ENCODE peak calls at places on chromosomes 11 and 22, in ten cellular contexts. X, D, Q, K, S, U, H, Y, M and W are unnamed samples. For H3K27me3, the result is how much of the 10 kb centered on the place peaks cover.

GRCh38 chr22:38981005-38981658 is 1.0 kb upstream of the APOBEC3B start:
- DNase-seq in X (peak), D (peak), Q (no peak), K (peak), S (no peak), U (no peak), H (no peak), Y (peak), M (no peak), W (peak)

GRCh38 chr11:114081641-114082414 is 22.3 kb downstream of the ZBTB16 start:
- DNase-seq in X (peak), D (peak), Q (no peak), K (no peak), S (no peak), U (no peak), H (no peak), Y (peak), M (no peak), W (no peak)

GRCh38 chr11:89491141-89491690 is at the start of gene NOX4:
- DNase-seq in X (peak), D (peak), Q (peak), K (peak), S (peak), U (peak), H (peak), Y (peak), M (no peak), W (peak)

GRCh38 chr11:66328307-66329144 is 7.7 kb downstream of the RIN1 start:
- DNase-seq in X (peak), D (peak), Q (peak), K (peak), S (peak), U (peak), H (peak), Y (no peak), M (peak), W (peak)

GRCh38 chr22:29621761-29622526 is 18.5 kb downstream of the NF2 start:
- DNase-seq in X (peak), D (peak), Q (no peak), K (no peak), S (no peak), U (no peak), H (no peak), Y (peak), M (no peak), W (no peak)

GRCh38 chr11:110077866-110078325 is 15.3 kb upstream of the ZC3H12C start:
- DNase-seq in X (peak), D (peak), Q (no peak), K (no peak), S (no peak), U (no peak), H (no peak), Y (peak), M (no peak), W (no peak)

GRCh38 chr22:19892925-19893324 is 38.3 kb upstream of the GNB1L start:
- DNase-seq in X (no peak), D (no peak), Q (no peak), K (no peak), S (no peak), U (no peak), H (no peak), Y (no peak), M (no peak), W (no peak)

GRCh38 chr11:79078999-79079398 is 361.8 kb downstream of the TENM4 start:
- DNase-seq in X (no peak), D (no peak), Q (peak), K (no peak), S (peak), U (no peak), H (no peak), Y (no peak), M (no peak), W (no peak)

GRCh38 chr11:64245401-64245796 is 1.3 kb downstream of the PPP1R14B start:
- DNase-seq in X (no peak), D (peak), Q (no peak), K (no peak), S (peak), U (peak), H (peak), Y (no peak), M (no peak), W (no peak)

GRCh38 chr11:59944761-59945160 is 6.5 kb downstream of the OOSP1 start:
- DNase-seq in X (no peak), D (no peak), Q (no peak), K (no peak), S (no peak), U (no peak), H (no peak), Y (no peak), M (no peak), W (no peak)

GRCh38 chr11:75150079-75150478 is 828 bp upstream of the SLCO2B1 start:
- DNase-seq in X (no peak), D (no peak), Q (no peak), K (no peak), S (no peak), U (no peak), H (no peak), Y (no peak), M (no peak), W (no peak)

GRCh38 chr11:132448334-132448995 is 1078.0 kb downstream of the NTM start:
- DNase-seq in X (peak), D (peak), Q (no peak), K (no peak), S (no peak), U (no peak), H (no peak), Y (peak), M (no peak), W (peak)

GRCh38 chr11:61699737-61700160 is 19.6 kb downstream of the DAGLA start:
- DNase-seq in X (no peak), D (no peak), Q (peak), K (no peak), S (peak), U (no peak), H (no peak), Y (no peak), M (no peak), W (no peak)

GRCh38 chr22:38870791-38871359 is 1.1 kb downstream of the CBX6 start:
- DNase-seq in X (peak), D (peak), Q (no peak), K (no peak), S (no peak), U (peak), H (no peak), Y (no peak), M (no peak), W (no peak)

GRCh38 chr11:92552942-92553341 is 328.3 kb downstream of the FAT3 start:
- DNase-seq in X (peak), D (no peak), Q (no peak), K (no peak), S (no peak), U (no peak), H (no peak), Y (no peak), M (no peak), W (no peak)

GRCh38 chr11:4072668-4073285 is 21.8 kb upstream of the RRM1 start:
- DNase-seq in X (peak), D (no peak), Q (no peak), K (peak), S (peak), U (no peak), H (no peak), Y (peak), M (peak), W (peak)

GRCh38 chr22:41976070-41976901 is 7.0 kb downstream of the SEPTIN3 start:
- DNase-seq in X (peak), D (peak), Q (peak), K (no peak), S (peak), U (no peak), H (peak), Y (no peak), M (no peak), W (peak)

GRCh38 chr11:76566811-76567210 is 103.7 kb downstream of the LRRC32 start:
- DNase-seq in X (no peak), D (no peak), Q (no peak), K (no peak), S (no peak), U (no peak), H (no peak), Y (no peak), M (no peak), W (no peak)

GRCh38 chr11:113546757-113547507 is 71.7 kb upstream of the DRD2 start:
- DNase-seq in X (peak), D (peak), Q (no peak), K (no peak), S (no peak), U (no peak), H (no peak), Y (peak), M (no peak), W (no peak)

GRCh38 chr11:16881074-16881709 is 133.0 kb downstream of the PLEKHA7 start:
- DNase-seq in X (peak), D (peak), Q (peak), K (no peak), S (peak), U (no peak), H (no peak), Y (peak), M (peak), W (peak)

GRCh38 chr11:72589802-72590761 is 84.1 kb downstream of the PDE2A start:
- DNase-seq in X (peak), D (no peak), Q (peak), K (peak), S (peak), U (no peak), H (peak), Y (no peak), M (no peak), W (peak)

GRCh38 chr22:48843640-48844039 is 984.0 kb downstream of the BRD1 start:
- DNase-seq in X (no peak), D (no peak), Q (no peak), K (no peak), S (no peak), U (no peak), H (peak), Y (no peak), M (no peak), W (no peak)

GRCh38 chr11:8822476-8822875 is 88.5 kb upstream of the AKIP1 start:
- DNase-seq in X (no peak), D (no peak), Q (no peak), K (no peak), S (no peak), U (no peak), H (no peak), Y (no peak), M (no peak), W (peak)

GRCh38 chr22:36386900-36387663 is 685 bp downstream of the MYH9 start:
- DNase-seq in X (peak), D (peak), Q (peak), K (no peak), S (peak), U (peak), H (peak), Y (no peak), M (peak), W (peak)

GRCh38 chr11:35111171-35112055 is 27.6 kb upstream of the CD44 start:
- DNase-seq in X (peak), D (peak), Q (no peak), K (no peak), S (peak), U (no peak), H (no peak), Y (peak), M (no peak), W (no peak)

GRCh38 chr11:77547863-77548551 is 41.7 kb upstream of the AQP11 start:
- DNase-seq in X (peak), D (peak), Q (no peak), K (peak), S (peak), U (no peak), H (no peak), Y (peak), M (no peak), W (peak)

GRCh38 chr22:23034621-23035556 is 35.4 kb upstream of the GNAZ start:
- DNase-seq in X (no peak), D (no peak), Q (no peak), K (no peak), S (no peak), U (no peak), H (no peak), Y (no peak), M (no peak), W (no peak)

DNA sequence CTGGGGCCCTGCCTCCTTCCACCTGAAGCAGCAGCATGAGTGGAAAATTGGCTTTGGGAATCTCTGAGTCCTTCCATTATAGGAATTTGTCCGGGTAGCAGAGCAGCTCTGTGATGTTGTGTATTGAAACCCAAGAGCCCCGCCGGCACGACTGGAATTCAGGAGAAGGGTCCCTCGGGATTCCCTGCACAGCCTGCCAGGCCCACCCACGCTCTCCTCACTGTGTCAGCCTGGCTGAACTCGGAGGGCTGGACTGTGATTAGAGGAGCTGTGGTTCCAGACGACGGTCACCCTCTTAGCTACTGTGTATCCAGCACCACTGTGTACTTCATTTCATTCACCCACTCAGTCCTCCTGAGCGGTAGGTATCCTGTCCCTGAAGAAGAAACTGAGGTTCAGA is 18.7 kb upstream of the TSPAN18 start:
- DNase-seq in X (no peak), D (peak), Q (no peak), K (no peak), S (no peak), U (no peak), H (peak), Y (no peak), M (no peak), W (no peak)
- H3K4me3 ChIP-seq in X (no peak), D (peak), Q (no peak), K (no peak), S (no peak), U (no peak), H (no peak), Y (no peak), M (no peak), W (no peak)

DNA sequence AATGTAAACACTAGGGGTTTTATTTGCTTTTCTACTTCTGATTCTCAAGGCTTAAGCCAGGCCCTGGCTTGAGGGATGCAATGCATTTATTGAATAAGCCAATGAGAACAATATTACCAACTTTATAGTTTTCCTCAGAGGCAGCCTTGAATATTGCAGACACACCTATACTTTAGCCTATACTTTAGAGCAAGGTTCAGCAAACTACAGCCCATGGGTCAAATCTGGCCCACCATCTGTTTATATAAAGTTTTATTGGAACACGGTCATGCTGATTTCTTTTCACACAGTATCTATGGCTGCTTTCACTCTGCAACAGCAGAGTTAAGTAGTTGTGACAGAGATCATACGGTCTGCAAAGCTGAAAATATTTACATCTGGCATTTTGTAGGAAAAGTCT is 50.3 kb upstream of the E2F8 start:
- DNase-seq in X (no peak), D (no peak), Q (no peak), K (no peak), S (no peak), U (no peak), H (no peak), Y (no peak), M (no peak), W (no peak)
- H3K27me3 ChIP-seq in X (under half), D (under half), Q (under half), K (under half), S (under half), U (under half), H (under half), Y (under half), M (under half), W (under half)

GRCh38 chr11:120058931-120059330 is 79.0 kb downstream of the TRIM29 start:
- DNase-seq in X (no peak), D (no peak), Q (no peak), K (no peak), S (no peak), U (no peak), H (no peak), Y (no peak), M (no peak), W (no peak)

GRCh38 chr11:120060512-120060911 is 77.4 kb downstream of the TRIM29 start:
- DNase-seq in X (no peak), D (no peak), Q (no peak), K (no peak), S (no peak), U (no peak), H (no peak), Y (no peak), M (no peak), W (no peak)

GRCh38 chr11:120061761-120062560 is 76.0 kb downstream of the TRIM29 start:
- DNase-seq in X (peak), D (no peak), Q (no peak), K (peak), S (no peak), U (no peak), H (no peak), Y (peak), M (no peak), W (peak)

GRCh38 chr11:120062561-120062930 is 75.4 kb downstream of the TRIM29 start:
- DNase-seq in X (no peak), D (peak), Q (no peak), K (no peak), S (no peak), U (no peak), H (no peak), Y (no peak), M (no peak), W (no peak)

GRCh38 chr11:120061036-120061760 is 76.7 kb downstream of the TRIM29 start:
- DNase-seq in X (peak), D (no peak), Q (no peak), K (no peak), S (no peak), U (no peak), H (no peak), Y (peak), M (no peak), W (no peak)
- H3K4me3 ChIP-seq in X (no peak), D (no peak), Q (no peak), K (no peak), S (no peak), U (no peak), H (no peak), Y (no peak), M (no peak), W (no peak)

DNA sequence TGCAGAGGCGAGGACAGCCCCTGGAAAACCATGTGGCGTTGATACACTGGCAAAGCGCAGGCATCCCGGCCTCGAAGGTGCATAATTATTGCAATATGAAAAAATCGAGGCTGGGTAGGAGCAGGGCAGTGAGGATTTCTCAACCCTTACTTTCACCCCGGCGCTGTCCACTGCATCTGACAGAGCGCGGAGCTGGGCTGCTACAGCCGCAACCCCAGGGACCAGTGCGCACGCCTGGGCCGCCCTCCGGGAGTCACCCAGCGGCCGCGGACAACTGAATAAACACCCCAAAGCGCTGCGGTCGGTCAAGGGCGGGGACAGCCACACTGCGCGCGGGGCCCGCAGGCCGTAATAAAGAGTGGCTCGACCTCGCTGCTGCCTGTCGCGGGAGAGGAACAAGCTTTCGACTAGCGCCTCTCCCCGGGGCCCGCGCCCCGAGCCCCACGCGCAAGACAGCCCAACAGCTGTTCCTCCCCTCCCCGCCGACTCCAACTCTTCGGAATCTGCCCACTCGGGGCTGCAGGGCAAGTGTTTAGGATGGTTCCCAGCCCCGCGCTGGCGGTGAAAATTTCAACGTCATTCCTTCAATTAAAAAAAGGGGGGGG is 3.6 kb upstream of the WT1 start:
- DNase-seq in X (no peak), D (no peak), Q (no peak), K (no peak), S (no peak), U (no peak), H (peak), Y (no peak), M (no peak), W (peak)
- H3K27me3 ChIP-seq in X (half or more), D (half or more), Q (half or more), K (half or more), S (under half), U (under half), H (under half), Y (half or more), M (under half), W (half or more)

DNA sequence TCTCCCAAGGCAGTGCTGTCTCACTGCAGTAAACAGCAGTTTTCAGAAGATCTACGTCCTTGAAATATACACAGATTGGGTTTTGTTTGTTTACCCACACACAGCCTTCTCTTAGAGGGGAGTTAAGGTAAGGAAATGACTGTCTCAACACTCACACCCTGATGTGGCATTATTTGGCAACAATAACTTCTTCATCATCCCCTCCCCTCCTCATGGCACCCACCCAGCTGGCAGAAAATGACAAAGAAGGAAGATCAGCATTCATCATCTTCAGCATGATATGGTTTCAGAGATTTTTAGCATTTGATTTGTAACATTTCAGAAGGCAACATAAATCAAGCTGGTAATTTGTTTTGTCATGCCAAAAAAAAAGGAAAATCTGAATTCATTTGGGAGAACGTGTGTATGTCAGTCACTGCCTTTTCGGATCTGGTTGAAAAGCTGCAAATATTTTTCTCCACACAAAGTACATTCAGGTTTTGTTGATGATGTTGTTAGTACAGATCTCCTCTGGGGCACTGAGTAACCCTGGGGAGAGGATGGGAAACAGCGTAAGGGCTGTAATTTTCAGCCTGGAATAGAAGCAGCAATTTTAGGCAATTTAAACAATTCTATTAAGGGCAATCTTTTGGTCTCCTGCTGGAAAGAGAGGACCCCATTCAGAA is 132.6 kb downstream of the COMMD9 start:
- DNase-seq in X (peak), D (peak), Q (no peak), K (no peak), S (no peak), U (no peak), H (no peak), Y (no peak), M (no peak), W (no peak)
- H3K4me3 ChIP-seq in X (no peak), D (no peak), Q (no peak), K (no peak), S (no peak), U (no peak), H (no peak), Y (no peak), M (no peak), W (no peak)

GRCh38 chr11:69968407-69969347 is 109.4 kb upstream of the ANO1 start:
- DNase-seq in X (no peak), D (peak), Q (peak), K (no peak), S (no peak), U (no peak), H (no peak), Y (no peak), M (peak), W (no peak)
- H3K27me3 ChIP-seq in X (under half), D (under half), Q (under half), K (under half), S (under half), U (under half), H (under half), Y (under half), M (under half), W (under half)

GRCh38 chr22:43127166-43127908 is 15.9 kb downstream of the MCAT start:
- DNase-seq in X (no peak), D (peak), Q (no peak), K (no peak), S (no peak), U (no peak), H (no peak), Y (no peak), M (no peak), W (peak)
- H3K4me3 ChIP-seq in X (no peak), D (no peak), Q (no peak), K (no peak), S (no peak), U (no peak), H (no peak), Y (no peak), M (no peak), W (no peak)